ENCODE peak calls at places on chromosomes 3 and 15, in five cellular contexts. Z, G, X, K and U are unnamed samples.

GRCh38 chr3:54713455-54713854 is 214.4 kb downstream of the LRTM1 start:
- DNase-seq in Z (no peak), X (no peak), K (no peak), G (no peak), U (no peak)

GRCh38 chr15:81312790-81313543 is 11.0 kb downstream of the STARD5 start:
- DNase-seq in K (peak; percentile 99), Z (peak; percentile 62), X (peak; percentile 84), G (no peak), U (no peak)

GRCh38 chr3:108420926-108421325 is 89.5 kb downstream of the MYH15 start:
- DNase-seq in X (no peak), K (peak; percentile 58), Z (no peak), G (no peak), U (no peak)

GRCh38 chr15:70196314-70197291 is 98.9 kb upstream of the TLE3 start:
- DNase-seq in X (no peak), Z (no peak), K (peak; percentile 75), G (peak; percentile 44), U (peak; percentile 54)

GRCh38 chr3:157379741-157380140 is 56.9 kb upstream of the PTX3 start:
- DNase-seq in X (no peak), K (no peak), Z (no peak), G (no peak), U (no peak)

GRCh38 chr3:111811811-111812210 is 47.3 kb upstream of the PHLDB2 start:
- DNase-seq in K (no peak), X (no peak), G (no peak), Z (no peak), U (no peak)

GRCh38 chr3:46406440-46406785 is 453 bp downstream of the CCR5AS start:
- DNase-seq in K (no peak), X (no peak), Z (no peak), G (no peak), U (no peak)

GRCh38 chr3:15399970-15400369 is 27.4 kb downstream of the METTL6 start:
- DNase-seq in Z (no peak), G (no peak), X (no peak), K (no peak), U (no peak)

GRCh38 chr3:52831500-52832301 is 1.2 kb upstream of the ITIH4 start:
- DNase-seq in K (peak; percentile 69), Z (peak; percentile 61), X (peak; percentile 70), G (no peak), U (no peak)

GRCh38 chr3:22284559-22284958 is 533.5 kb upstream of the ZNF385D start:
- DNase-seq in G (no peak), X (no peak), Z (no peak), K (peak; percentile 63), U (no peak)

GRCh38 chr3:151276038-151277027 is 2.0 kb downstream of the P2RY14 start:
- DNase-seq in X (no peak), Z (no peak), K (no peak), G (no peak), U (no peak)

GRCh38 chr15:85689729-85690128 is 105.0 kb downstream of the KLHL25 start:
- DNase-seq in G (peak; percentile 50), X (no peak), Z (no peak), K (peak; percentile 73), U (peak; percentile 20)

GRCh38 chr3:69784854-69785523 is 45.7 kb downstream of the MITF start:
- DNase-seq in Z (peak; percentile 23), K (peak; percentile 82), G (no peak), X (peak; percentile 21), U (no peak)

GRCh38 chr3:50444213-50444612 is 59.2 kb downstream of the CACNA2D2 start:
- DNase-seq in G (no peak), Z (no peak), X (no peak), K (no peak), U (no peak)

GRCh38 chr3:56131976-56132590 is 336.2 kb downstream of the ERC2 start:
- DNase-seq in Z (no peak), X (no peak), G (no peak), K (peak; percentile 94), U (no peak)

GRCh38 chr15:90648137-90649070 is 68.7 kb upstream of the BLM start:
- DNase-seq in X (peak; percentile 64), Z (peak; percentile 75), G (peak; percentile 46), K (peak; percentile 91), U (peak; percentile 50)

GRCh38 chr3:195110647-195111321 is 160.2 kb downstream of the XXYLT1 start:
- DNase-seq in X (no peak), Z (no peak), G (no peak), K (peak; percentile 17), U (no peak)

GRCh38 chr3:33855884-33856546 is 57.6 kb downstream of the PDCD6IP start:
- DNase-seq in G (no peak), Z (no peak), K (no peak), X (no peak), U (no peak)

GRCh38 chr3:108662141-108662738 is 72.7 kb downstream of the DZIP3 start:
- DNase-seq in Z (peak; percentile 36), G (peak; percentile 28), K (peak; percentile 91), X (no peak), U (no peak)

GRCh38 chr3:193640165-193640706 is 47.2 kb downstream of the OPA1 start:
- DNase-seq in G (no peak), X (no peak), K (no peak), Z (no peak), U (no peak)

GRCh38 chr3:193637831-193638230 is 44.8 kb downstream of the OPA1 start:
- DNase-seq in X (no peak), G (no peak), Z (no peak), K (no peak), U (no peak)

GRCh38 chr3:193638833-193639232 is 45.8 kb downstream of the OPA1 start:
- DNase-seq in Z (no peak), X (no peak), K (no peak), G (no peak), U (no peak)

GRCh38 chr3:193640728-193641127 is 47.7 kb downstream of the OPA1 start:
- DNase-seq in X (no peak), Z (no peak), G (no peak), K (peak; percentile 11), U (no peak)

DNA sequence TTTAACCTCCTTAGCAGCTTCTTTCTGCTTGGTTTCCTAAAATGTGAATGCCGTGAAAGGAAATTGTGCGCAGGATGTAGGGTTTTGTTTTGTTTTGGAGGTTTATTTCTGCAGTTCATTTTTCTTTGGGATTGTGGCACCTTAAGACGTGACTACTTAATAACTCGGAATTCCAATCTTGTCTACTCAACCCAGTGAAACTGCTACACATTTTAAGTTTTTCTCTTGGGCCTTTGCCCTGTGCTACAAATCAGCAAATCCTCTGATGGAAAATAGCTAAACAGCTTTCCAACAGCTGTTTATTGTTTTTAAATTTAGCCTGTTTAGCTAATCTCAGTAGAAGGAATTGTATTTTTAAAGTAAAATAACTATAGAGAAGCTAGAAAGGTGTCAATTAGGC is 48.4 kb downstream of the OPA1 start:
- DNase-seq in Z (no peak), X (no peak), K (no peak), G (no peak), U (no peak)
- H3K4me1 ChIP-seq in Z (no peaks in the 10 kb centered on the region), X (peaks cover 5% of the 10 kb centered on the region), K (peaks cover 2% of the 10 kb centered on the region), G (no peaks in the 10 kb centered on the region), U (no peaks in the 10 kb centered on the region)

DNA sequence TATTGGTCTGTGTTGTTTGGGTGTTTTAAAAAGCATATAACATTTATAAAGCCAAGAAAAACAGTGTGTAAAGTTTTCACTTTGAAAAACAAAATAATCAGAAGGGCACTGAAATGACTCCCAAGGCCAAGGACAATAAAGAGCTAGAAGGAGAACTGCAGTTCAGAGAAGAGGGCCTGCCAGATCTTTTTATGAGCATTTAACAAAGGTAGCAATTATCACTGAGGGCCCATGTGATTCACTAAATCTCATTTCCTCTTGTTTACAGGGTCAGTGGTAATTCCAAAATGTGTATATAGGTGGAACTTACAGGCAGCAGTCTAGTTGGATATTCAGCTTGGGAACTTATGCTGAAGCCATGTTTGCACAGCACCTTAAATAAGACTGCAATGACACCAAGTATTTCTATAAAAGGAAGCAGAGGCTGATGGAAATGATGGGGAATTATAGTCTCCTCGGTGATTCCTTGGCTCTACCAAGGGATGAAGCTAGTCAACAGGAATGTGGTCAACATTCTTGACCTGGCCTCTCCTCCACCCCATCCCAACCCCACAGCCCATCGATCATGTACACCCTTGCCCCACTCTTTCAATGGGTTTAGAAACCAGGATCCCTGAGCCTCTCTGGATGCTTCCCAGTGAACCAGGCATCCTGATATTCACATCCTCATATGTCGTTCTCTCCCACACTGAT is 54.4 kb upstream of the THUMPD3 start:
- DNase-seq in Z (no peak), G (no peak), X (no peak), K (no peak), U (no peak)
- H3K4me3 ChIP-seq in Z (no peak overlapping the region), G (no peak overlapping the region), X (no peak overlapping the region), K (no peak overlapping the region), U (no peak overlapping the region)

GRCh38 chr3:129653019-129653418 is 46.5 kb upstream of the PLXND1 start:
- DNase-seq in X (no peak), Z (no peak), K (no peak), G (no peak), U (no peak)

GRCh38 chr3:129656659-129657247 is 50.3 kb upstream of the PLXND1 start:
- DNase-seq in X (no peak), Z (no peak), K (no peak), G (no peak), U (no peak)

GRCh38 chr3:129651316-129652202 is 45.1 kb upstream of the PLXND1 start:
- DNase-seq in G (no peak), K (peak; percentile 70), Z (no peak), X (no peak), U (no peak)

GRCh38 chr3:129655326-129655725 is 48.9 kb upstream of the PLXND1 start:
- DNase-seq in G (no peak), Z (no peak), X (no peak), K (no peak), U (no peak)

GRCh38 chr3:129654126-129654525 is 47.6 kb upstream of the PLXND1 start:
- DNase-seq in Z (no peak), K (peak; percentile 29), X (no peak), G (no peak), U (no peak)
- H3K4me1 ChIP-seq in Z (peaks cover 7% of the 10 kb centered on the region), K (peaks cover 21% of the 10 kb centered on the region), X (peaks cover 51% of the 10 kb centered on the region), G (peaks cover 7% of the 10 kb centered on the region), U (peaks cover 4% of the 10 kb centered on the region)

DNA sequence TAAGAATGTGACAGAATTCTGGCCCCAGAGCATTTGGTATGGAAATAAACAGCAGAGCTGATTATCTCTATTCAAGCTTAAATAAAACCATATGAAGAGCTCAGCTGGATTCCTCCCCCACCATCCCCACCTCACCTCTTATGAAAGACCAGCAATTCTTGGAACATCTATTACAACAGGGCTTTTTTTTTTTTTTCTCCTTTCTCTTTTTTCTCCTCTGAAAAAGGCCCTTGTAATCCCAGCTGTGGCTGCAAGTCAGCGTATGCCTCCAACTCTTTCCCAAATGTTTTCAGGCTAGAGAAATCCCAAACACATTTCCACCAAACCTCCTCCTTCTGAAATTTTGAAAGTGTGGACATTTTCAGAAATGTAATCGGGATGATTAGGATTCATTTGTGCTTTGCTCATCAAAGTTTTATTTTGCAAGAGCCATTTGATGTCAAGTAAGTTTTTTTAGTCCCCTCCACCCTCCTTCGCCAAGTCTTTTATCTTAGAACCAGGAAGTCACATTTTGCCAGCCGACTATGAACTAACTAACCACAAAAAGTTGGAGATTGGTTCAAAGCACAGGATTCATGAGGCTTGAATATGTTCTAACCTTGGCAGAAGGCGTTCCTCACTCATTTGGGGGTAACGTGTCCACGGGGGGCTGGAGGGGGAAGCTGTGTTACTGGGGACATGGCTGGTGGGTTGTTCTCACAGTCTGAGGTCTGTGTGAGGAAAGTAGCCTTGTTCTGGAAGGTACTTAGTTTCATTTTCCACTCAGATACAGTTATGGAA is 142.0 kb upstream of the PDZRN3 start:
- DNase-seq in X (no peak), G (no peak), K (peak; percentile 87), Z (no peak), U (no peak)
- H3K4me3 ChIP-seq in X (peak overlapping the region; percentile 63), G (no peak overlapping the region), K (peak overlapping the region; percentile 38), Z (no peak overlapping the region), U (no peak overlapping the region)

GRCh38 chr15:67832965-67833503 is 6.8 kb downstream of the RNU6-1 start:
- DNase-seq in Z (no peak), K (no peak), X (no peak), G (no peak), U (no peak)
- H3K4me1 ChIP-seq in Z (peaks cover 38% of the 10 kb centered on the region), K (peaks cover 4% of the 10 kb centered on the region), X (peaks cover 53% of the 10 kb centered on the region), G (peaks cover 63% of the 10 kb centered on the region), U (peaks cover 10% of the 10 kb centered on the region)